ENCODE peak calls at places on chromosomes 5 and 9, in five cellular contexts. Y is activated CD4-positive, CD25-positive, alpha-beta regulatory T cell; M is AG09309; B is esophagus squamous epithelium; H is iris pigment epithelial cell. P is an unnamed sample.

GRCh38 chr5:52705720-52706119 is 82.0 kb upstream of the ITGA1 start:
- DNase-seq in Y (no peak), M (no peak), B (no peak), H (peak; percentile 35), P (no peak)

GRCh38 chr9:242461-243080 is 27.9 kb downstream of the DOCK8 start:
- DNase-seq in Y (no peak), M (no peak), B (no peak), H (no peak), P (no peak)

GRCh38 chr5:102796014-102796413 is 40.9 kb downstream of the PAM start:
- DNase-seq in Y (no peak), M (no peak), B (no peak), H (no peak), P (peak; percentile 69)

GRCh38 chr9:136170291-136170901 is 34.5 kb downstream of the LHX3 start:
- DNase-seq in Y (peak; percentile 26), M (no peak), B (no peak), H (peak; percentile 7), P (no peak)

GRCh38 chr9:79662553-79662956 is 90.8 kb downstream of the TLE4 start:
- DNase-seq in Y (no peak), M (no peak), B (no peak), H (peak; percentile 53), P (no peak)

GRCh38 chr9:129983891-129984290 is 59.1 kb downstream of the FNBP1 start:
- DNase-seq in Y (no peak), M (no peak), B (no peak), H (peak; percentile 59), P (no peak)

GRCh38 chr5:40381676-40382363 is 297.9 kb upstream of the PTGER4 start:
- DNase-seq in Y (no peak), M (no peak), B (no peak), H (peak; percentile 67), P (no peak)

GRCh38 chr9:116928884-116929283 is 241.8 kb downstream of the TRIM32 start:
- DNase-seq in Y (no peak), M (no peak), B (no peak), H (no peak), P (no peak)

GRCh38 chr5:135574493-135574892 is 4.3 kb downstream of the CXCL14 start:
- DNase-seq in Y (no peak), M (no peak), B (no peak), H (no peak), P (no peak)

GRCh38 chr5:4018007-4018406 is 422.4 kb downstream of the IRX1 start:
- DNase-seq in Y (no peak), M (no peak), B (no peak), H (no peak), P (no peak)

GRCh38 chr9:114051281-114051680 is 26.8 kb downstream of the AMBP start:
- DNase-seq in Y (no peak), M (no peak), B (no peak), H (no peak), P (no peak)

GRCh38 chr9:15047028-15047551 is 136.9 kb upstream of the FREM1 start:
- DNase-seq in Y (no peak), M (no peak), B (no peak), H (no peak), P (no peak)

GRCh38 chr5:11383506-11384095 is 520.6 kb downstream of the CTNND2 start:
- DNase-seq in Y (no peak), M (no peak), B (no peak), H (no peak), P (no peak)

GRCh38 chr5:142754031-142754430 is 16.1 kb upstream of the ARHGAP26 start:
- DNase-seq in Y (no peak), M (no peak), B (no peak), H (no peak), P (no peak)

GRCh38 chr5:115354246-115354645 is 57.8 kb upstream of the CCDC112 start:
- DNase-seq in Y (no peak), M (no peak), B (no peak), H (no peak), P (no peak)

GRCh38 chr9:90219548-90220118 is 423.0 kb downstream of the DIRAS2 start:
- DNase-seq in Y (no peak), M (no peak), B (no peak), H (no peak), P (no peak)

GRCh38 chr9:98432134-98432533 is 176.7 kb upstream of the TBC1D2 start:
- DNase-seq in Y (no peak), M (no peak), B (no peak), H (no peak), P (no peak)

GRCh38 chr9:130074391-130075115 is 20.8 kb downstream of the GPR107 start:
- DNase-seq in Y (no peak), M (no peak), B (no peak), H (no peak), P (no peak)

GRCh38 chr9:61668846-61669245 is 479.0 kb downstream of the SPATA31A7 start:
- DNase-seq in Y (no peak), M (no peak), B (no peak), H (no peak), P (no peak)

GRCh38 chr9:114465906-114466900 is 39.1 kb downstream of the WHRN start:
- DNase-seq in Y (no peak), M (no peak), B (no peak), H (no peak), P (peak; percentile 56)

GRCh38 chr9:89821081-89821480 is 216.3 kb downstream of the GADD45G start:
- DNase-seq in Y (no peak), M (no peak), B (no peak), H (peak; percentile 10), P (no peak)

GRCh38 chr5:89735108-89735507 is 674.4 kb downstream of the CETN3 start:
- DNase-seq in Y (no peak), M (no peak), B (no peak), H (no peak), P (no peak)

GRCh38 chr5:90783460-90784333 is 225.1 kb downstream of the ADGRV1 start:
- DNase-seq in Y (peak; percentile 19), M (peak; percentile 16), B (no peak), H (peak; percentile 58), P (peak; percentile 52)

GRCh38 chr5:168670881-168671575 is 91.9 kb upstream of the PANK3 start:
- DNase-seq in Y (no peak), M (no peak), B (no peak), H (no peak), P (no peak)

GRCh38 chr5:155833282-155833681 is 493.7 kb upstream of the SGCD start:
- DNase-seq in Y (no peak), M (no peak), B (no peak), H (no peak), P (no peak)

GRCh38 chr9:79054500-79054899 is 517.3 kb upstream of the TLE4 start:
- DNase-seq in Y (no peak), M (no peak), B (no peak), H (peak; percentile 62), P (no peak)

GRCh38 chr5:61177070-61177469 is 14.8 kb upstream of the SMIM15 start:
- DNase-seq in Y (no peak), M (no peak), B (no peak), H (no peak), P (peak; percentile 39)

GRCh38 chr5:110757118-110757729 is 18.4 kb downstream of the SLC25A46 start:
- DNase-seq in Y (no peak), M (no peak), B (no peak), H (peak; percentile 56), P (peak; percentile 44)

GRCh38 chr9:123453904-123454321 is 97.9 kb downstream of the CRB2 start:
- DNase-seq in Y (no peak), M (no peak), B (no peak), H (no peak), P (no peak)

GRCh38 chr5:139422307-139422893 is 16.9 kb downstream of the DNAJC18 start:
- DNase-seq in Y (peak; percentile 16), M (peak; percentile 31), B (no peak), H (peak; percentile 74), P (peak; percentile 79)

GRCh38 chr5:6585168-6585567 is 47.7 kb downstream of the NSUN2 start:
- DNase-seq in Y (no peak), M (no peak), B (no peak), H (no peak), P (no peak)

GRCh38 chr5:65012411-65012972 is 243.8 kb downstream of the CWC27 start:
- DNase-seq in Y (no peak), M (no peak), B (no peak), H (no peak), P (no peak)

GRCh38 chr5:40227366-40227765 is 452.3 kb upstream of the PTGER4 start:
- DNase-seq in Y (no peak), M (peak; percentile 29), B (no peak), H (peak; percentile 67), P (no peak)

GRCh38 chr9:74777136-74777879 is 110.4 kb downstream of the TRPM6 start:
- DNase-seq in Y (peak; percentile 24), M (no peak), B (no peak), H (peak; percentile 55), P (peak; percentile 52)

GRCh38 chr5:53334431-53334941 is 145.9 kb upstream of the FST start:
- DNase-seq in Y (no peak), M (peak; percentile 59), B (no peak), H (peak; percentile 88), P (no peak)

GRCh38 chr5:17238521-17239041 is 21.1 kb downstream of the BASP1 start:
- DNase-seq in Y (no peak), M (no peak), B (no peak), H (peak; percentile 83), P (no peak)

GRCh38 chr9:77649109-77649812 is 1.1 kb upstream of the GNA14 start:
- DNase-seq in Y (no peak), M (no peak), B (no peak), H (peak; percentile 56), P (no peak)

P was measured in NCI-H345.